ENCODE peak calls at places on chromosomes 2 and 18, in ten cellular contexts. X is mesothelial cell of epicardium; O is AG09319; P is lower lobe of right lung; T is choroid plexus epithelial cell; I is GM12865; H is AG09309; R is left ventricle myocardium inferior; F is right lobe of liver; N is CD8-positive, alpha-beta T cell. A is an unnamed sample.

GRCh38 chr2:32863803-32864202 is 83.0 kb upstream of the LTBP1 start:
- DNase-seq in R (no peak), F (no peak), O (no peak), N (no peak), H (no peak), X (no peak), P (no peak), I (no peak), T (peak), A (no peak)

GRCh38 chr18:48803518-48803917 is 147.2 kb downstream of the SMAD7 start:
- DNase-seq in H (no peak), N (peak), I (no peak), O (no peak), R (peak), F (peak), X (peak), T (no peak), P (peak), A (no peak)

GRCh38 chr2:239360008-239360407 is 40.8 kb downstream of the HDAC4 start:
- DNase-seq in R (no peak), T (no peak), N (no peak), P (peak), H (no peak), O (no peak), I (no peak), F (no peak), X (no peak), A (no peak)

GRCh38 chr2:160156665-160157064 is 43.4 kb downstream of the ITGB6 start:
- DNase-seq in N (no peak), I (no peak), H (no peak), T (peak), F (no peak), X (no peak), O (no peak), R (no peak), P (no peak), A (no peak)

GRCh38 chr2:241914542-241914941 is 45.0 kb downstream of the RTP5 start:
- DNase-seq in F (peak), P (no peak), N (no peak), O (no peak), X (no peak), I (no peak), R (no peak), T (no peak), H (no peak), A (no peak)

GRCh38 chr2:29072251-29072650 is 2.1 kb downstream of the PCARE start:
- DNase-seq in X (no peak), N (no peak), F (no peak), I (no peak), P (no peak), R (no peak), T (no peak), H (no peak), O (no peak), A (no peak)

GRCh38 chr2:38528008-38528442 is 74.7 kb downstream of the HNRNPLL start:
- DNase-seq in H (no peak), N (no peak), R (peak), T (peak), P (no peak), I (peak), F (no peak), X (no peak), O (no peak), A (no peak)

GRCh38 chr2:235052514-235053354 is 100.9 kb downstream of the SH3BP4 start:
- DNase-seq in P (no peak), I (no peak), O (no peak), H (no peak), T (no peak), F (no peak), N (no peak), R (no peak), X (no peak), A (no peak)

GRCh38 chr2:210002158-210003157 is at the start of gene RPE:
- DNase-seq in I (peak), X (peak), R (peak), T (peak), F (peak), O (peak), N (peak), H (peak), P (peak), A (peak)

GRCh38 chr2:9755638-9756037 is 87.6 kb upstream of the TAF1B start:
- DNase-seq in N (no peak), P (no peak), X (no peak), F (no peak), H (no peak), T (no peak), R (no peak), I (no peak), O (no peak), A (no peak)

GRCh38 chr2:206274434-206275273 is at the start of gene ZDBF2:
- DNase-seq in N (peak), P (peak), T (peak), X (peak), O (no peak), H (no peak), I (peak), R (peak), F (peak), A (peak)

GRCh38 chr18:79933765-79934164 is 17.7 kb downstream of the SLC66A2 start:
- DNase-seq in N (peak), R (no peak), F (peak), T (peak), P (peak), X (no peak), O (no peak), I (no peak), H (no peak), A (no peak)

GRCh38 chr2:214856116-214856515 is 46.6 kb upstream of the BARD1 start:
- DNase-seq in P (no peak), F (no peak), X (no peak), R (no peak), H (peak), I (no peak), T (peak), N (no peak), O (no peak), A (no peak)

GRCh38 chr18:68355637-68356036 is 359.3 kb downstream of the TMX3 start:
- DNase-seq in X (no peak), I (no peak), P (no peak), H (no peak), O (no peak), F (no peak), N (no peak), T (no peak), R (no peak), A (no peak)

GRCh38 chr2:144198116-144198515 is 321.8 kb downstream of the ZEB2 start:
- DNase-seq in P (no peak), X (no peak), I (no peak), R (no peak), F (no peak), T (peak), H (no peak), N (no peak), O (no peak), A (no peak)

GRCh38 chr2:159249955-159250723 is 36.4 kb downstream of the WDSUB1 start:
- DNase-seq in O (no peak), R (no peak), I (peak), T (peak), P (peak), F (no peak), H (peak), N (no peak), X (no peak), A (peak)

GRCh38 chr18:31819106-31819924 is 58.6 kb upstream of the SLC25A52 start:
- DNase-seq in X (no peak), O (peak), P (no peak), F (no peak), T (peak), N (no peak), H (peak), I (peak), R (no peak), A (peak)
- TF ChIP-seq CTCF in X (peak), O (peak), P (peak), F (peak), T (peak), N (peak), H (peak), I (peak), R (peak), A (peak)

DNA sequence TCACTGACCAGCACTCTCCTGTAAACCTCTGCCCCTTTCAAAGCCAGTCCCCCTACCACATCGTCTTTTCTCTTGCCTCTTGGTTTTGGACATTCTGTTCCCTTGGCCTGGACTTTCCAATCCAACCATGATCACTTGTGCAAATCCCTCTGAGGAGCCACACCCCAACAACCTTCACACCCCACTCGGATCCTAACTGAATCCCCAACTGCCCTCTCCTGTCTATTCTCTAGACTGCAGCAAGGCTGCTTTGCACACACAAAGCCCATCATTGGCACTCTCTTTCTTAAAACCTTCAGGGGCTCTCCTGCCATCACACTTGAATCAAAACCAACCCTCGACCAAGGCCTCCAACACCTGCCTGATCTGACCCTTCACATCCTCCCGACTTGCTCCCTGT is 352.1 kb upstream of the PKDCC start:
- DNase-seq in H (no peak), T (no peak), P (no peak), I (no peak), R (no peak), F (no peak), O (no peak), N (no peak), X (no peak), A (no peak)
- TF ChIP-seq CTCF in H (no peak), T (no peak), P (no peak), I (no peak), R (no peak), F (no peak), O (no peak), N (no peak), X (no peak), A (no peak)

DNA sequence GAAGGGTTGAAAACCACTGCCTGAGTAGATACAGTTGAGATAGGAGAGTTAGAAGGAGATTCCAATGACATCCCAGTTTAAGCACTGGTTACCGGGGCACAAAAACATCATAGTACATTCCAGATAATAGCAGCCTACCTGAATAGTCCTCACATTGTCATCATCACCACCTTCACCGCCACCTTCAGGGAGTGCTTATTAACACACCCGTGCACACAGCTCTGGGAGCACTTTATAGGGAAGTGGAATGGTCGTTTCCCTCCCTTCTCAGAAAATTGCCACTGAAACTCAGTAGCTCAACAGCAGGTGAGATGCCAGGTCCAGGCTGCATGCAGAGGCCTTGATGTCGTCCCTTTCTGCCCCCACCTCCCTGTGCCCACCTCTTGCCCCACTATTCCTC is 8.2 kb downstream of the SERPINB7 start:
- DNase-seq in P (no peak), F (no peak), O (no peak), X (no peak), N (no peak), H (no peak), R (no peak), T (no peak), I (peak), A (peak)
- TF ChIP-seq CTCF in P (no peak), F (no peak), O (no peak), X (no peak), N (no peak), H (no peak), R (no peak), T (no peak), I (no peak), A (no peak)

GRCh38 chr2:65638438-65638837 is 206.0 kb upstream of the SPRED2 start:
- DNase-seq in P (no peak), O (no peak), H (no peak), T (no peak), X (no peak), N (no peak), I (no peak), R (no peak), F (no peak), A (no peak)
- TF ChIP-seq CTCF in P (no peak), O (no peak), H (no peak), T (peak), X (no peak), N (no peak), I (no peak), R (peak), F (no peak), A (no peak)

GRCh38 chr2:11785611-11785940 is 39.1 kb downstream of the LPIN1 start:
- DNase-seq in H (no peak), N (no peak), I (no peak), O (no peak), T (no peak), P (no peak), F (no peak), R (no peak), X (no peak), A (no peak)
- TF ChIP-seq CTCF in H (no peak), N (no peak), I (no peak), O (no peak), T (no peak), P (no peak), F (no peak), R (no peak), X (no peak), A (no peak)

GRCh38 chr2:117536139-117536538 is 278.4 kb upstream of the DDX18 start:
- DNase-seq in P (no peak), F (no peak), O (no peak), X (no peak), I (no peak), T (no peak), H (no peak), R (no peak), N (no peak), A (no peak)
- TF ChIP-seq CTCF in P (peak), F (peak), O (no peak), X (peak), I (peak), T (no peak), H (no peak), R (peak), N (no peak), A (peak)

GRCh38 chr18:50819027-50819726 is 639 bp downstream of the MRO start:
- DNase-seq in I (no peak), X (peak), R (peak), P (peak), H (no peak), O (no peak), N (no peak), T (no peak), F (peak), A (no peak)
- TF ChIP-seq CTCF in I (peak), X (no peak), R (no peak), P (no peak), H (no peak), O (no peak), N (no peak), T (peak), F (peak), A (no peak)

DNA sequence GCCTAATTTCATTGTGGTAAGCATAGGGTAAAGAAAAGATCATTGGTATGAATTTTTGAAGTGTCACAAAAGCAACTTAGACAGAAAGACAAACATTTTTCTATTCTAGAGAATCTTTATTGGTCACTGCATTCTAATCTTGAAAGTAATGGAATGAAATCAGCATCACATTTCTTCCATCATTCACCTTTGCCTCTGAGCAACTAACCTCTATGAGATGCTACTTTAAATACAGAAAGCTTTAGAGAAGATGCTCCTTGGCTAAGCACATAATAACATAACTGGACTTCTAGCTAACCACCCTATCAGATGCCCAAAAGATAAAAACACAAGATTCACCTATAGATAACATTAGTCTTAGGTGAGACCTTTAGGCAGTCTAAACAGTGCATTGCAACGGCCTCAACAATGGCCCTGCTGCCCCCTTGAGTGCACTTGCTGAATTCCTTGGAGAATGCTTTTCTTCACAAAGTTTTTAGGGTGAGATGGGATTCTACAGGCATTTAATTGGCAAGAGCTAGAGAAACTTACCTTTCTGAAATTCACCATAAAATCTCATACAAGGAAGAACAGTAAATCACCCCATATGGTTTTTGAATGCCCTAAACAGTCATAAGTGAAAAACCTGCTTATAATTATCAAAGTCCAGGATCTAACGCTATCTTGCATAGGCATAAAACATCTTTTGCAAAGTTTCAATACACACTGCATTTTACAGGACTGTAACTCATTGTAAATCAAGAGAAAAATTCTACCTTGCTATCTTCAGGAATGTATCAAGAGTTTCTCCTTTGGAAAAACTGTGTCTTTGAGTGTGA is 791.3 kb upstream of the CHAC2 start:
- DNase-seq in P (no peak), R (no peak), H (no peak), F (no peak), N (no peak), T (peak), I (peak), O (no peak), X (no peak), A (no peak)
- TF ChIP-seq CTCF in P (peak), R (peak), H (no peak), F (peak), N (no peak), T (peak), I (peak), O (peak), X (peak), A (peak)